ENCODE peak calls at places on chromosomes 4 and X, in eight cellular contexts. Q is AG04450, Z is nephron progenitor cell, O is Calu3, G is HL-60, I is pancreas, J is psoas muscle, R is left ventricle myocardium inferior. E is an unnamed sample.

GRCh38 chr4:125315571-125316390 is 1.0 kb downstream of the FAT4 start:
- DNase-seq in Q (no peak), Z (peak; percentile 71), O (peak; percentile 44), G (no peak), I (peak; percentile 40), J (peak; percentile 76), R (peak; percentile 57), E (no peak)

GRCh38 chrX:135178636-135179035 is 7.4 kb upstream of the CT55 start:
- DNase-seq in Q (no peak), Z (no peak), O (no peak), G (no peak), I (no peak), J (no peak), R (no peak), E (no peak)

GRCh38 chr4:158530391-158530790 is 8.7 kb downstream of the RXFP1 start:
- DNase-seq in Q (no peak), Z (no peak), O (no peak), G (no peak), I (no peak), J (no peak), R (no peak), E (no peak)

GRCh38 chrX:16188687-16189086 is 21.4 kb downstream of the MAGEB17 start:
- DNase-seq in Q (no peak), Z (no peak), O (no peak), G (no peak), I (no peak), J (no peak), R (no peak), E (no peak)

GRCh38 chr4:1244081-1244977 is 4.6 kb downstream of the CTBP1 start:
- DNase-seq in Q (no peak), Z (no peak), O (no peak), G (no peak), I (peak; percentile 52), J (peak; percentile 75), R (peak; percentile 44), E (peak; percentile 14)

GRCh38 chrX:139932901-139933796 is at the start of gene ATP11C:
- DNase-seq in Q (peak; percentile 66), Z (peak; percentile 76), O (peak; percentile 84), G (peak; percentile 66), I (peak; percentile 83), J (peak; percentile 91), R (peak; percentile 81), E (peak; percentile 14)

GRCh38 chr4:61193863-61194262 is 6.3 kb upstream of the ADGRL3 start:
- DNase-seq in Q (no peak), Z (no peak), O (no peak), G (no peak), I (no peak), J (no peak), R (no peak), E (no peak)

GRCh38 chr4:31482691-31483090 is 762.5 kb downstream of the PCDH7 start:
- DNase-seq in Q (no peak), Z (no peak), O (no peak), G (no peak), I (no peak), J (no peak), R (no peak), E (peak; percentile 21)

GRCh38 chrX:112470551-112470950 is 209.2 kb downstream of the LHFPL1 start:
- DNase-seq in Q (no peak), Z (no peak), O (no peak), G (no peak), I (no peak), J (no peak), R (no peak), E (no peak)

GRCh38 chrX:136816970-136817369 is 36.2 kb upstream of the ARHGEF6 start:
- DNase-seq in Q (no peak), Z (no peak), O (no peak), G (no peak), I (no peak), J (no peak), R (no peak), E (no peak)

GRCh38 chr4:48931459-48931858 is 24.9 kb upstream of the OCIAD2 start:
- DNase-seq in Q (no peak), Z (no peak), O (no peak), G (no peak), I (no peak), J (no peak), R (no peak), E (no peak)
- TF ChIP-seq CTCF in Q (no peak), Z (no peak), O (no peak), G (no peak), I (no peak), J (no peak), R (no peak), E (peak; percentile 17)

DNA sequence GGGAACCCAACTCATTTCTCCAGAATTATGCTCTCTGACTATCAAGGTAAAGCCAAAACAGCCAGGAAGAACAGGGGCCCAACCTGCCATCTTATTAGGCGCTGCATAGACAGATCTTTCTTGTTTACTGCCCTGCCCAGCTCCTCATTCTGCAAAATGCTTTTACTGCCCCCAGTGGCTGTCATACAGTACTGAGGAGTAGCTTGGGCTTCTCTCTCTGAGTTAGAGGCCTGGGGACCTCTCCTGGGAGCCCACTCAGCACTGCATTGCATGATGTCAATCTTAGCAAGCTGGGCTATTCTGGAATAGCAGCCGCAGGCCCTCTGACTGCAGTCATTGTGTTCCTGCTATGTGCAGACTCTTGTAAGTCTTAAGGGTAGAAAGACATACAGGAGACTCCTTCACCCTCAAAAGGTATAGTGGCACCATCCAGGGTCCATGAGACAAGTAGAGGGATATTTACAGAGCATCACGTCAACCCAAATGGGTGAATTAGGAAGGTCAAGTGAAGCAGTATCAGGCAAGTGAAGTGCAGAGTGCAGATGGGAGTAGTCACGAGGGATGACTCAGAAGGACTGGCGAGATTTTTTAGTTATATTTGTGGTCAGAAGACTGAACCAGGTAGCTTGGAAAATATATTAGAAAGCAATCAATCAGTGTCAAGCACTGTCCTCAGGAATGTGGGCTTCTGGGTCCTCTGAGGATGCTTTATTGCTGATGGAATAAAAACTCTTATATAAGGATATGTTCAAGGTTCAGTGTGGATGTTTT is 294.1 kb upstream of the SFRP2 start:
- DNase-seq in Q (no peak), Z (no peak), O (peak; percentile 18), G (no peak), I (no peak), J (no peak), R (no peak), E (no peak)
- TF ChIP-seq CTCF in Q (no peak), Z (peak; percentile 33), O (no peak), G (peak; percentile 9), I (no peak), J (no peak), R (no peak), E (peak; percentile 29)

DNA sequence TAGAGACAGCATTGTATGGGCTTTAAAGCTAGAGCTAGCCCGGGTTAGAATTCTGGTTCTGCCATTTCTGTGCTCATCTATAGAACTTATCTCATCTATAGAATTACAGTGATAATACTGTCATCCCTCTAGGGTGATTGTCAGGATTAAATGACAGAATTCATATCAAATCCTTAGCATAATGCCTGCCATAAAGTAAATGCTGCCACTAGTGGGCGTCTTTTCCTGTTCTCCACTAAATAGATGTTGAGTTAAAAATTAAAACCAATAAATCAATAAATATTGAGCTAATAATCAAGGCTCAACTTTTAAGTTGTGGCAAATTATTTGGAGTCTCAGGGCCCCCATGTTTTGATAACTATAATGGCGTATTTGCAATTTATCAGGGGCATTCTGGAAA is 19.7 kb downstream of the GRIA3 start:
- DNase-seq in Q (no peak), Z (no peak), O (no peak), G (no peak), I (no peak), J (no peak), R (no peak), E (no peak)
- TF ChIP-seq CTCF in Q (no peak), Z (no peak), O (no peak), G (no peak), I (no peak), J (no peak), R (no peak), E (no peak)

GRCh38 chrX:129461801-129462456 is 61.4 kb downstream of the SMARCA1 start:
- DNase-seq in Q (no peak), Z (no peak), O (no peak), G (no peak), I (no peak), J (no peak), R (no peak), E (no peak)

GRCh38 chrX:129462707-129463106 is 60.6 kb downstream of the SMARCA1 start:
- DNase-seq in Q (no peak), Z (no peak), O (no peak), G (no peak), I (no peak), J (no peak), R (no peak), E (no peak)
- TF ChIP-seq CTCF in Q (peak; percentile 27), Z (no peak), O (no peak), G (no peak), I (no peak), J (no peak), R (no peak), E (no peak)

GRCh38 chr4:139556735-139557505 is 901 bp upstream of the SETD7 start:
- DNase-seq in Q (no peak), Z (peak; percentile 58), O (peak; percentile 42), G (peak; percentile 56), I (peak; percentile 68), J (peak; percentile 78), R (peak; percentile 50), E (no peak)
- TF ChIP-seq CTCF in Q (no peak), Z (no peak), O (no peak), G (no peak), I (no peak), J (no peak), R (no peak), E (no peak)

GRCh38 chr4:2402453-2402852 is 16.0 kb downstream of the ZFYVE28 start:
- DNase-seq in Q (no peak), Z (no peak), O (no peak), G (no peak), I (no peak), J (peak; percentile 7), R (no peak), E (peak; percentile 64)

GRCh38 chr4:2402941-2403340 is 15.5 kb downstream of the ZFYVE28 start:
- DNase-seq in Q (no peak), Z (no peak), O (no peak), G (no peak), I (no peak), J (peak; percentile 44), R (no peak), E (no peak)

GRCh38 chr4:2401610-2401983 is 16.8 kb downstream of the ZFYVE28 start:
- DNase-seq in Q (no peak), Z (no peak), O (no peak), G (no peak), I (no peak), J (no peak), R (no peak), E (no peak)

GRCh38 chr4:2400841-2401609 is 17.4 kb downstream of the ZFYVE28 start:
- DNase-seq in Q (no peak), Z (no peak), O (no peak), G (no peak), I (peak; percentile 68), J (peak; percentile 39), R (no peak), E (no peak)

GRCh38 chr4:2402053-2402452 is 16.4 kb downstream of the ZFYVE28 start:
- DNase-seq in Q (no peak), Z (peak; percentile 91), O (no peak), G (no peak), I (peak; percentile 78), J (peak; percentile 86), R (peak; percentile 73), E (peak; percentile 86)
- TF ChIP-seq CTCF in Q (no peak), Z (no peak), O (no peak), G (no peak), I (no peak), J (no peak), R (peak; percentile 11), E (peak; percentile 16)

GRCh38 chr4:156378053-156378665 is 424.5 kb upstream of the CTSO start:
- DNase-seq in Q (peak; percentile 54), Z (no peak), O (peak; percentile 44), G (no peak), I (no peak), J (no peak), R (no peak), E (no peak)
- TF ChIP-seq CTCF in Q (peak; percentile 87), Z (peak; percentile 37), O (peak; percentile 27), G (peak; percentile 6), I (peak; percentile 44), J (peak; percentile 13), R (no peak), E (peak; percentile 54)